ENCODE peak calls at places on chromosomes 13 and 19, in nine cellular contexts. H, D, E, X, O, W, B, Y and L are unnamed samples.

GRCh38 chr13:20127263-20127562 is 33.6 kb downstream of the GJA3 start:
- DNase-seq in H (peak), D (no peak), E (no peak), X (no peak), O (no peak), W (no peak), B (no peak), Y (no peak), L (no peak)

GRCh38 chr13:113122571-113123225 is at the start of gene F10:
- DNase-seq in H (peak), D (no peak), E (peak), X (peak), O (no peak), W (no peak), B (no peak), Y (peak), L (no peak)

GRCh38 chr13:45242070-45242469 is 41.2 kb upstream of the KCTD4 start:
- DNase-seq in H (peak), D (no peak), E (no peak), X (peak), O (no peak), W (no peak), B (no peak), Y (no peak), L (no peak)

GRCh38 chr13:20006206-20006605 is 47.7 kb downstream of the ZMYM2 start:
- DNase-seq in H (no peak), D (no peak), E (no peak), X (no peak), O (no peak), W (no peak), B (no peak), Y (no peak), L (no peak)

GRCh38 chr13:29595380-29596063 is at the start of gene SLC7A1:
- DNase-seq in H (peak), D (peak), E (no peak), X (peak), O (peak), W (peak), B (peak), Y (peak), L (no peak)

GRCh38 chr13:102757006-102757405 is 16.6 kb downstream of the TEX30 start:
- DNase-seq in H (no peak), D (no peak), E (no peak), X (no peak), O (no peak), W (no peak), B (no peak), Y (no peak), L (no peak)

GRCh38 chr19:12842511-12842910 is 4.2 kb downstream of the MAST1 start:
- DNase-seq in H (no peak), D (no peak), E (no peak), X (no peak), O (no peak), W (no peak), B (no peak), Y (no peak), L (no peak)

GRCh38 chr13:69654392-69654791 is 453.2 kb upstream of the ATXN8OS start:
- DNase-seq in H (no peak), D (no peak), E (no peak), X (no peak), O (no peak), W (no peak), B (no peak), Y (no peak), L (no peak)

GRCh38 chr19:39968789-39969188 is 2.2 kb upstream of the PSMC4 start:
- DNase-seq in H (no peak), D (no peak), E (no peak), X (no peak), O (no peak), W (no peak), B (no peak), Y (no peak), L (no peak)